ENCODE peak calls at places on chromosomes 4 and X, in four cellular contexts. One of them, this sample, is unnamed. For H3K4me1, the result is how much of the 10 kb centered on the place peaks cover.

GRCh38 chrX:78571849-78572248 is 87.3 kb downstream of the RTL3 start:
- DNase-seq in Karpas-422: no peak
- DNase-seq in breast epithelium: no peak
- DNase-seq in psoas muscle: no peak
- DNase-seq in this sample: no peak

GRCh38 chr4:185035284-185035683 is 17.0 kb downstream of the HELT start:
- DNase-seq in psoas muscle: no peak
- DNase-seq in breast epithelium: no peak
- DNase-seq in Karpas-422: no peak
- DNase-seq in this sample: no peak

GRCh38 chr4:101600287-101600686 is 190.2 kb upstream of the BANK1 start:
- DNase-seq in breast epithelium: no peak
- DNase-seq in psoas muscle: no peak
- DNase-seq in Karpas-422: no peak
- DNase-seq in this sample: no peak

GRCh38 chr4:10006604-10007435 is 14.5 kb downstream of the SLC2A9 start:
- DNase-seq in Karpas-422: no peak
- DNase-seq in psoas muscle: no peak
- DNase-seq in breast epithelium: peak
- DNase-seq in this sample: no peak

GRCh38 chr4:137213372-137214173 is 318.7 kb downstream of the PCDH18 start:
- DNase-seq in breast epithelium: no peak
- DNase-seq in Karpas-422: no peak
- DNase-seq in psoas muscle: no peak
- DNase-seq in this sample: no peak

GRCh38 chrX:73214366-73215094 is at the start of gene NAP1L2:
- DNase-seq in breast epithelium: peak
- DNase-seq in psoas muscle: peak
- DNase-seq in Karpas-422: no peak
- DNase-seq in this sample: no peak

GRCh38 chrX:23952984-23953907 is 45.4 kb downstream of the CXorf58 start:
- DNase-seq in Karpas-422: peak
- DNase-seq in breast epithelium: no peak
- DNase-seq in psoas muscle: no peak
- DNase-seq in this sample: no peak

GRCh38 chr4:70187216-70187615 is 8.3 kb upstream of the ODAM start:
- DNase-seq in breast epithelium: no peak
- DNase-seq in Karpas-422: no peak
- DNase-seq in psoas muscle: no peak
- DNase-seq in this sample: no peak

GRCh38 chr4:16516796-16517413 is 290.6 kb upstream of the TAPT1 start:
- DNase-seq in breast epithelium: no peak
- DNase-seq in Karpas-422: peak
- DNase-seq in psoas muscle: no peak
- DNase-seq in this sample: no peak

GRCh38 chrX:2654436-2655340 is 36.4 kb upstream of the CD99 start:
- DNase-seq in Karpas-422: no peak
- DNase-seq in breast epithelium: no peak
- DNase-seq in psoas muscle: no peak
- DNase-seq in this sample: no peak

GRCh38 chr4:72484991-72485390 is 84.0 kb downstream of the ADAMTS3 start:
- DNase-seq in breast epithelium: no peak
- DNase-seq in Karpas-422: no peak
- DNase-seq in psoas muscle: no peak
- DNase-seq in this sample: no peak

GRCh38 chr4:120293341-120293740 is 226.7 kb upstream of the MAD2L1 start:
- DNase-seq in psoas muscle: no peak
- DNase-seq in breast epithelium: no peak
- DNase-seq in Karpas-422: no peak
- DNase-seq in this sample: no peak

GRCh38 chr4:12689457-12689856 is 794.7 kb downstream of the RAB28 start:
- DNase-seq in psoas muscle: no peak
- DNase-seq in Karpas-422: no peak
- DNase-seq in breast epithelium: no peak
- DNase-seq in this sample: no peak

GRCh38 chr4:4677825-4678522 is 136.1 kb upstream of the STX18 start:
- DNase-seq in breast epithelium: no peak
- DNase-seq in Karpas-422: peak
- DNase-seq in psoas muscle: no peak
- DNase-seq in this sample: no peak

GRCh38 chr4:38993683-38994082 is 38.5 kb downstream of the TMEM156 start:
- DNase-seq in psoas muscle: no peak
- DNase-seq in breast epithelium: no peak
- DNase-seq in Karpas-422: no peak
- DNase-seq in this sample: no peak

GRCh38 chrX:65589304-65589703 is 54.7 kb upstream of the LAS1L start:
- DNase-seq in breast epithelium: no peak
- DNase-seq in psoas muscle: no peak
- DNase-seq in Karpas-422: no peak
- DNase-seq in this sample: no peak

GRCh38 chr4:23023121-23023520 is 330.4 kb downstream of the GBA3 start:
- DNase-seq in Karpas-422: no peak
- DNase-seq in breast epithelium: no peak
- DNase-seq in psoas muscle: no peak
- DNase-seq in this sample: no peak

GRCh38 chrX:37350034-37350365 is 836 bp downstream of the PRRG1 start:
- DNase-seq in Karpas-422: no peak
- DNase-seq in breast epithelium: no peak
- DNase-seq in psoas muscle: no peak
- DNase-seq in this sample: no peak

GRCh38 chrX:31227250-31227649 is 155.4 kb upstream of the FTHL17 start:
- DNase-seq in psoas muscle: no peak
- DNase-seq in Karpas-422: no peak
- DNase-seq in breast epithelium: no peak
- DNase-seq in this sample: no peak

GRCh38 chrX:48835524-48836329 is at the start of gene PCSK1N:
- DNase-seq in psoas muscle: no peak
- DNase-seq in breast epithelium: no peak
- DNase-seq in Karpas-422: no peak
- DNase-seq in this sample: no peak

GRCh38 chrX:31126205-31126604 is 54.4 kb upstream of the FTHL17 start:
- DNase-seq in psoas muscle: no peak
- DNase-seq in Karpas-422: no peak
- DNase-seq in breast epithelium: no peak
- DNase-seq in this sample: no peak

GRCh38 chrX:25599061-25599460 is 539.1 kb upstream of the MAGEB18 start:
- DNase-seq in Karpas-422: no peak
- DNase-seq in breast epithelium: no peak
- DNase-seq in psoas muscle: no peak
- DNase-seq in this sample: no peak

GRCh38 chr4:88908003-88908402 is 149.0 kb downstream of the FAM13A start:
- DNase-seq in psoas muscle: no peak
- DNase-seq in breast epithelium: no peak
- DNase-seq in Karpas-422: no peak
- DNase-seq in this sample: no peak

GRCh38 chr4:169282429-169283113 is 11.8 kb upstream of the SH3RF1 start:
- DNase-seq in Karpas-422: no peak
- DNase-seq in breast epithelium: no peak
- DNase-seq in psoas muscle: no peak
- DNase-seq in this sample: no peak

GRCh38 chr4:110195561-110196205 is 2.7 kb downstream of the ELOVL6 start:
- DNase-seq in Karpas-422: peak
- DNase-seq in psoas muscle: no peak
- DNase-seq in breast epithelium: no peak
- DNase-seq in this sample: no peak

GRCh38 chr4:98260047-98260578 is 1.1 kb upstream of the RAP1GDS1 start:
- DNase-seq in psoas muscle: peak
- DNase-seq in Karpas-422: peak
- DNase-seq in breast epithelium: peak
- DNase-seq in this sample: no peak

GRCh38 chr4:99722006-99722405 is 64.4 kb upstream of the C4orf54 start:
- DNase-seq in psoas muscle: no peak
- DNase-seq in breast epithelium: no peak
- DNase-seq in Karpas-422: no peak
- DNase-seq in this sample: no peak

GRCh38 chr4:15149234-15149841 is 147.1 kb downstream of the CPEB2 start:
- DNase-seq in Karpas-422: no peak
- DNase-seq in breast epithelium: no peak
- DNase-seq in psoas muscle: no peak
- DNase-seq in this sample: no peak

GRCh38 chr4:127730142-127730913 is at the start of gene SLC25A31:
- DNase-seq in psoas muscle: no peak
- DNase-seq in Karpas-422: no peak
- DNase-seq in breast epithelium: no peak
- DNase-seq in this sample: no peak

GRCh38 chr4:120918788-120919187 is 3.7 kb downstream of the PRDM5 start:
- DNase-seq in breast epithelium: no peak
- DNase-seq in Karpas-422: no peak
- DNase-seq in psoas muscle: peak
- DNase-seq in this sample: no peak

GRCh38 chrX:63920875-63921274 is 135.9 kb upstream of the ARHGEF9 start:
- DNase-seq in breast epithelium: no peak
- DNase-seq in Karpas-422: peak
- DNase-seq in psoas muscle: no peak
- DNase-seq in this sample: no peak

GRCh38 chrX:5876984-5877655 is 351.5 kb downstream of the NLGN4X start:
- DNase-seq in breast epithelium: no peak
- DNase-seq in Karpas-422: peak
- DNase-seq in psoas muscle: no peak
- DNase-seq in this sample: no peak

GRCh38 chr4:113469023-113469390 is 292.5 kb downstream of the CAMK2D start:
- DNase-seq in psoas muscle: no peak
- DNase-seq in Karpas-422: no peak
- DNase-seq in breast epithelium: no peak
- DNase-seq in this sample: no peak

GRCh38 chrX:12896935-12897334 is 9.5 kb upstream of the TLR8 start:
- DNase-seq in Karpas-422: no peak
- DNase-seq in psoas muscle: no peak
- DNase-seq in breast epithelium: no peak
- DNase-seq in this sample: no peak

GRCh38 chrX:12898073-12898472 is 8.3 kb upstream of the TLR8 start:
- DNase-seq in breast epithelium: no peak
- DNase-seq in psoas muscle: no peak
- DNase-seq in Karpas-422: no peak
- DNase-seq in this sample: no peak

GRCh38 chrX:12899506-12899905 is 6.9 kb upstream of the TLR8 start:
- DNase-seq in breast epithelium: no peak
- DNase-seq in Karpas-422: no peak
- DNase-seq in psoas muscle: no peak
- DNase-seq in this sample: no peak

GRCh38 chrX:12894074-12894691 is 12.2 kb upstream of the TLR8 start:
- DNase-seq in breast epithelium: no peak
- DNase-seq in psoas muscle: peak
- DNase-seq in Karpas-422: peak
- DNase-seq in this sample: no peak

DNA sequence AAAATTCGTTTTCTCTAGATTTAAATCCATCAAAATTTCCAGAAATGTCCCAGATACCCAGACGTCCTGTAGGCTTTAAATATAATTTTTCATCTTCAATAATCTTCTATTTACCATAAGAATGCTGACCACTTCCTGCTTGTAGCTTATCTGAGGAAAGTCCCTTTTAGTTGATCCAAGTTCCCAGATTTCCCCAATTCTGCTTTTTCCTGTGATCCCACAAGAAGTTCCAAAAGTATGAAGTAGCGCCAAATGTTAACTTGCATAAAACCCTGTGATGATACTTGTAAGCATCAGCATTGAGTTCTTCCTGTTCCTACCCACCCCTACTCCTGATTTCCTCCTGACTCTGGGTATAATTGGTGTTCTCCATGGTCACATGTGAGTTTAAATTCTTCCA is 10.6 kb upstream of the TLR8 start:
- DNase-seq in Karpas-422: no peak
- DNase-seq in breast epithelium: no peak
- DNase-seq in psoas muscle: no peak
- DNase-seq in this sample: no peak
- H3K4me1 ChIP-seq in Karpas-422: under half
- H3K4me1 ChIP-seq in breast epithelium: under half
- H3K4me1 ChIP-seq in psoas muscle: under half
- H3K4me1 ChIP-seq in this sample: under half

GRCh38 chrX:109751698-109752097 is 18.6 kb upstream of the ACSL4 start:
- DNase-seq in Karpas-422: no peak
- DNase-seq in psoas muscle: no peak
- DNase-seq in breast epithelium: no peak
- DNase-seq in this sample: no peak

GRCh38 chrX:109747681-109748080 is 14.6 kb upstream of the ACSL4 start:
- DNase-seq in Karpas-422: no peak
- DNase-seq in breast epithelium: no peak
- DNase-seq in psoas muscle: no peak
- DNase-seq in this sample: no peak

GRCh38 chrX:109749207-109749606 is 16.1 kb upstream of the ACSL4 start:
- DNase-seq in psoas muscle: no peak
- DNase-seq in breast epithelium: no peak
- DNase-seq in Karpas-422: no peak
- DNase-seq in this sample: no peak
- H3K27ac ChIP-seq in psoas muscle: no peak
- H3K27ac ChIP-seq in breast epithelium: no peak
- H3K27ac ChIP-seq in Karpas-422: no peak
- H3K27ac ChIP-seq in this sample: no peak

GRCh38 chr4:94571301-94571700 is 119.6 kb downstream of the PDLIM5 start:
- DNase-seq in Karpas-422: no peak
- DNase-seq in psoas muscle: no peak
- DNase-seq in breast epithelium: no peak
- DNase-seq in this sample: no peak

GRCh38 chr4:94574050-94574449 is 122.3 kb downstream of the PDLIM5 start:
- DNase-seq in psoas muscle: no peak
- DNase-seq in Karpas-422: no peak
- DNase-seq in breast epithelium: no peak
- DNase-seq in this sample: no peak

GRCh38 chr4:94574616-94575015 is 122.9 kb downstream of the PDLIM5 start:
- DNase-seq in Karpas-422: no peak
- DNase-seq in breast epithelium: no peak
- DNase-seq in psoas muscle: no peak
- DNase-seq in this sample: no peak

GRCh38 chr4:94570558-94570957 is 118.8 kb downstream of the PDLIM5 start:
- DNase-seq in Karpas-422: no peak
- DNase-seq in breast epithelium: no peak
- DNase-seq in psoas muscle: no peak
- DNase-seq in this sample: no peak

GRCh38 chr4:94571720-94572119 is 120.0 kb downstream of the PDLIM5 start:
- DNase-seq in Karpas-422: no peak
- DNase-seq in breast epithelium: no peak
- DNase-seq in psoas muscle: no peak
- DNase-seq in this sample: no peak
- H3K4me1 ChIP-seq in Karpas-422: under half
- H3K4me1 ChIP-seq in breast epithelium: under half
- H3K4me1 ChIP-seq in psoas muscle: half or more
- H3K4me1 ChIP-seq in this sample: under half

DNA sequence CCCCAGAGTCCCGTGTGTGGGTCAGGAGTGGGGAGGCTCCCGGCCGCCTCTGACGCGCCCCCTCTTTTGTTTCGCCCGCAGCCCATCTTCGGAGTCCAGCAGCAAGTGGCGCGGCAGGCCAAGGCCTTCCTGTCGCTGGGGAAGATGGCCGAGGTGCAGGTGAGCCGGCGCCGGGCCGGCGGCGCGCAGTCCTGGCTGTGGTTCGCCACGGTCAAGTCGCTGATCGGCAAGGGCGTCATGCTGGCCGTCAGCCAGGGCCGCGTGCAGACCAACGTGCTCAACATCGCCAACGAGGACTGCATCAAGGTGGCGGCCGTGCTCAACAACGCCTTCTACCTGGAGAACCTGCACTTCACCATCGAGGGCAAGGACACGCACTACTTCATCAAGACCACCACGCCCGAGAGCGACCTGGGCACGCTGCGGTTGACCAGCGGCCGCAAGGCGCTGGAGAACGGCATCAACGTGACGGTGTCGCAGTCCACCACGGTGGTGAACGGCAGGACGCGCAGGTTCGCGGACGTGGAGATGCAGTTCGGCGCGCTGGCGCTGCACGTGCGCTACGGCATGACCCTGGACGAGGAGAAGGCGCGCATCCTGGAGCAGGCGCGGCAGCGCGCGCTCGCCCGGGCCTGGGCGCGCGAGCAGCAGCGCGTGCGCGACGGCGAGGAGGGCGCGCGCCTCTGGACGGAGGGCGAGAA is 117.5 kb downstream of the DCTD start:
- DNase-seq in breast epithelium: no peak
- DNase-seq in psoas muscle: no peak
- DNase-seq in Karpas-422: no peak
- DNase-seq in this sample: no peak
- H3K27ac ChIP-seq in breast epithelium: no peak
- H3K27ac ChIP-seq in psoas muscle: no peak
- H3K27ac ChIP-seq in Karpas-422: no peak
- H3K27ac ChIP-seq in this sample: no peak

This sample was measured in vagina.